ENCODE peak calls at places on chromosome 4, in five cellular contexts. M, A, G, R and T are unnamed samples.

GRCh38 chr4:5069916-5070315 is 18.6 kb downstream of the STK32B start:
- DNase-seq in R (no peak), A (no peak), M (no peak), G (no peak), T (no peak)

GRCh38 chr4:57719451-57719850 is 609.3 kb upstream of the IGFBP7 start:
- DNase-seq in G (no peak), A (no peak), R (no peak), M (no peak), T (no peak)

GRCh38 chr4:17884063-17884462 is 73.3 kb downstream of the NCAPG start:
- DNase-seq in R (no peak), A (peak; percentile 17), M (no peak), G (no peak), T (no peak)

GRCh38 chr4:42786350-42787070 is 106.0 kb upstream of the GRXCR1 start:
- DNase-seq in A (no peak), R (no peak), G (no peak), M (no peak), T (no peak)

GRCh38 chr4:18127030-18127429 is 105.5 kb upstream of the LCORL start:
- DNase-seq in R (no peak), A (no peak), M (no peak), G (no peak), T (no peak)

GRCh38 chr4:38615847-38616246 is 48.2 kb upstream of the KLF3 start:
- DNase-seq in A (no peak), M (no peak), G (no peak), R (no peak), T (no peak)

GRCh38 chr4:176193126-176193525 is 2.3 kb downstream of the SPATA4 start:
- DNase-seq in G (no peak), R (no peak), A (peak; percentile 57), M (no peak), T (no peak)

GRCh38 chr4:149371021-149371420 is 444.6 kb downstream of the IQCM start:
- DNase-seq in M (no peak), R (no peak), A (peak; percentile 78), G (peak; percentile 25), T (no peak)

GRCh38 chr4:175509320-175509719 is 302.7 kb downstream of the GPM6A start:
- DNase-seq in M (no peak), A (peak; percentile 7), R (no peak), G (no peak), T (no peak)

GRCh38 chr4:65893957-65894755 is 223.9 kb upstream of the EPHA5 start:
- DNase-seq in R (no peak), A (peak; percentile 16), M (no peak), G (no peak), T (no peak)

GRCh38 chr4:54093609-54094240 is 6.2 kb upstream of the GSX2 start:
- DNase-seq in M (no peak), G (no peak), A (no peak), R (no peak), T (no peak)

GRCh38 chr4:79526970-79527565 is 119.0 kb upstream of the GK2 start:
- DNase-seq in A (no peak), G (no peak), R (no peak), M (no peak), T (no peak)

GRCh38 chr4:184345573-184345922 is 127.9 kb upstream of the ENPP6 start:
- DNase-seq in R (peak; percentile 74), M (no peak), A (no peak), G (no peak), T (peak; percentile 44)

GRCh38 chr4:174604198-174604597 is 81.9 kb upstream of the HPGD start:
- DNase-seq in G (no peak), A (peak; percentile 71), M (peak; percentile 49), R (no peak), T (no peak)

GRCh38 chr4:153295131-153295755 is 49.2 kb upstream of the MND1 start:
- DNase-seq in G (no peak), R (no peak), M (no peak), A (no peak), T (peak; percentile 20)

GRCh38 chr4:21134994-21135393 is 434.7 kb downstream of the PACRGL start:
- DNase-seq in M (no peak), G (no peak), R (no peak), A (peak; percentile 31), T (no peak)

GRCh38 chr4:139550724-139551429 is 5.1 kb downstream of the SETD7 start:
- DNase-seq in A (peak; percentile 37), G (no peak), M (no peak), R (no peak), T (no peak)

GRCh38 chr4:122827899-122828601 is 1.4 kb downstream of the FGF2 start:
- DNase-seq in R (no peak), M (no peak), A (peak; percentile 72), G (peak; percentile 55), T (peak; percentile 22)

GRCh38 chr4:107131295-107131694 is 95.2 kb upstream of the DKK2 start:
- DNase-seq in R (no peak), A (peak; percentile 62), G (no peak), M (no peak), T (no peak)

DNA sequence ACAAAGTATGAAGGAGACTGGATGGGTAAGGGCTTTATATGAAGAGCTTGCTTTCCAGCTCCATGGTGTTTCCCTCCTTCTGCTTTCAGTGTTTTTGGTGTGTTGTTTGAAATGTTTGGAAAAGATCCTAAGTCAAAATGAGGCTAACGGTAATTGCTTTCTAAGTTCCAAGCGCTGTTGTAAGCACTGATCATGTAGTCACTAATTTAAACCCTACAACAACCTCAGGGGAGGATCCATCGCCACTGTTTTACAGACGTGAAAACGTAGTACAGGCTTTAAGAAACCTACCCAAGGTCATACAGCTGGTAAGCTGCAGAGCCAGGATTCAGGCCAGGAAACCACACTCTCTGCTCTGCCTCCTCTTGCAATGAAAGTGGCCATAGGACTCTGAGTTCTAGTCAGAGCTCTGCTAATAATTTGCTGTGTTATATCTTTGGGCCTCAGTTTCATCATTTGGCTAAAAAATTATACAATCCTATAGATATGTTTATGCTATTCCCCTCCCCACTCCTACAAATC is 102.9 kb upstream of the PGRMC2 start:
- DNase-seq in A (no peak), M (no peak), G (no peak), R (no peak), T (no peak)
- H3K4me3 ChIP-seq in A (no peak overlapping the region), M (no peak overlapping the region), G (no peak overlapping the region), R (no peak overlapping the region), T (no peak overlapping the region)

DNA sequence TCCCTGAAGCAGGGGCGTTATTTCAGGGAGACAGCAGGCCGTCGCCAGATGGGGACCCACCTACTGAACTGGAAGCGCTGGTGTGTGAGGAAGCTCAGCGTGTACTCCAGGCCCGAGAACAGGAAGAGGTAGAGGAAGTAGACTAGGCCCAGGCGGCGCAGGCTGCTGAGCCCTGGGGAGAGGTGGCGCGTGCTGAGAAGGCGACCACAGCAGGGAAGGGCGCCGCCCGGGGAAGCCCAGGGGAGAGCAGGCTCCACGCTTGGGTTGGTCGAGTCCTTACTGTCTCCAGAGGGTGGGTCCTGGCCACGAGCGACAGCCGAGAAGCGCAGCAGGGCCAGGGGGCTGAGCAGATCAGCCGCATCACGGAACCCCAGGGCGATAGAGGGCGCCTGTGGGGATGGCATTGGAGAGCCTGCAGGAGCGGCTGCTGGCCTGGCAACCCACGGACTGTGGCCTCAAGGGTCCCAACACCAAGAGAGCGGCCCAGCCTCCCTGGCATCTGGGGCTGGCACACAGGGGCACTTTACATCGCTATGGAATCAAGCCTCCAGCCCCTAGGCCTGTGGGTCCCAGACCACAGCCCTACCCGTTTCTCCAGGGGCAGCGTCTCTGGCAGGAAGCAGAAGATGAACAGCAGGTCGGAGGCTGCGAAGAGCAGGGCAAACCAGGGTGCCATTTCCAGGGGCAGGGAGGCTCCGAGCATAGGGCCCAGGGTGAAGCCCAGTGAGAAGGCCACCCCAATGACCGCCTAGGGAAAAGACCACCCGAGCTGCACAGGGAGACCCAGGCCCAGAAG is 31.2 kb downstream of the NOP14 start:
- DNase-seq in A (no peak), R (peak; percentile 64), G (no peak), M (no peak), T (peak; percentile 93)
- H3K4me3 ChIP-seq in A (no peak overlapping the region), R (no peak overlapping the region), G (no peak overlapping the region), M (no peak overlapping the region), T (no peak overlapping the region)

DNA sequence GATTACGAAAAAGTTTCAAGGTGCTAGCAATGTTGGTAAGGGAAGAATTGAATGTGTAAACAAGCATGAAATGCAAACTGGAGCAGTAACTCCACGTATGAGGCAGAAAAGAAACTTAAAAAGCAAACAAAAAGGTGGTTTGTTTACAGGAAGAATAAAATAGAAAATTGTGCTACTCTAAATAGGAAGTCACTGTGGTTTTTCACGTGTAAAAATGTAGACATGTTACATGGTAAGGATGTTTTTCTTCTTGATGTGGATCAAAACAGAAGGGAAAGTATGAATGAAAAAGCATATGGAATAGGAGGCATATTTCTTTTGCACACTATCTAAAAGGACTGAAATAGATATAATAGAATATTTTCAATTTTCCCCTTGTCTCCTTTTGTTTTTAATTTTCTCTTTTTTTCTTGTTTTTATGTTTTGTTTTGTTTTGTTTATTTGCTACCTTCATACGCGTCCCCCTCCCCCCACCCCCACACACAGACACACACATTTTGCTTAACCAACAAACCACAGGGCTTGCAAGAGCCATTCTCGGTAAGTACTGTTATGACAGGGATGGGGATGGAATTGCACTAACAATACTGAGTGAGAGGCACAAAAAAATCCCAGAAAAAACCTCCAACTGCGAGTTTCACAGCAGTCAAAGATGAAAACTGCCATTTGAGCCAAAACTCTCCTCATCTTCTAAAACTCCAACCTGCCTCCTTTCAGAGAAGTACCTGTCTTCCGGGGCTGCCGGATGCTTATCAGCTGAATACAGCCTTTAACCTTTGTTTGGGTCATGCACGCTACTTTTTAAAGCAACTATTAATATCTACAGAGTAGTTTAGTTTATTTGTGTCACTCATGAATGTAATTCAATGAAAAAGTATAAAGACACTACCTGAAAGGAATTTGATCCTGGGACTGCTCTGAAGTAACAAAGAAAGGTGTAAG is 135.8 kb downstream of the IL15 start:
- DNase-seq in G (no peak), A (no peak), R (no peak), M (no peak), T (no peak)
- H3K4me3 ChIP-seq in G (peak overlapping the region; percentile 37), A (no peak overlapping the region), R (no peak overlapping the region), M (no peak overlapping the region), T (no peak overlapping the region)

DNA sequence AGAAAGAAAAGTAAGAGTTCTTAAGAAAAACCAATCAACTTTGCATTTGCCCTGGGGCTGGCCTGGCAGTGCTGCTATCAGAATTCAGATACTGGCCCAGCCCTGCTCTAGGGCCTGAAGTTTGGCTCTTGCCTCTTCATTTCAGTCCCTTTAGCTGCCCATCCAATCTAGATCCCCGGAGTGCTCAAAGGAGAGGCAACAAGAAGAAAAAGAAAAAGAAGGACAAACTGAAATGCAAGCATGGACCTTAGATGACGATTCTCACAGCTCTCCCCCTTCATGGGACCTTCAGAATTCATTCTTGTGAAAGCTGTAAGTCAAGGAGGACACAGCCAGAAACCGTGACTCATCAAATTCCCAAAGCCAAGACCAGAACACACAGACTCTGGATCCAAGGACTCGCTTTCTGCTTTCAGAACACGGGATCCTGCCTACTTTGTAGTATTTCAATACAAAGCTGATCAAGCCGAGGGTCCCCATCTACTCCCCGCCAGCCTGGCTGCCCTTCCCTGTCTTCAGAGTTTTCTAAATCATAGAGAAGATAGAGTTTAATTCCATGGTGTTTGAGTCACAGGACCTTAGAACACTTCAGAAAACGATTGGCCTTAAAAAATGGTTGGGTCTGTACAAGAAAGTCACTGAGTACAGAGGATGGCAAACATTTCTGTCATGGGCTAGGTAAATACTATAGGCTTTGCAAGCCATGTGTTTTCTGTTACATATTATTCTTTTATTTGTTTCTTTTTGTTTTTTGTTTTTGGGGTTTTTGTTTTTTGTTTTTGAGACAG is 103.7 kb downstream of the RBM47 start:
- DNase-seq in M (peak; percentile 81), R (no peak), A (peak; percentile 93), G (peak; percentile 48), T (no peak)
- H3K4me3 ChIP-seq in M (peak overlapping the region; percentile 19), R (no peak overlapping the region), A (no peak overlapping the region), G (peak overlapping the region; percentile 18), T (no peak overlapping the region)